ENCODE peak calls at places on chromosomes 5 and 9, in five cellular contexts. P, N, A, Q and G are unnamed samples.

GRCh38 chr5:73792687-73793320 is 166.8 kb downstream of the ARHGEF28 start:
- DNase-seq in P (no peak), A (peak), N (peak), Q (peak), G (peak)

GRCh38 chr5:143199843-143200242 is 203.6 kb downstream of the NR3C1 start:
- DNase-seq in N (no peak), A (no peak), Q (no peak), P (no peak), G (no peak)

GRCh38 chr5:1062761-1063568 is 48.9 kb downstream of the SLC12A7 start:
- DNase-seq in P (no peak), A (no peak), N (peak), Q (no peak), G (no peak)

GRCh38 chr9:113935677-113936380 is 59.7 kb downstream of the ZNF618 start:
- DNase-seq in Q (no peak), N (no peak), A (peak), P (no peak), G (no peak)

GRCh38 chr5:167207081-167207480 is 1084.4 kb upstream of the WWC1 start:
- DNase-seq in Q (no peak), P (no peak), N (no peak), A (no peak), G (no peak)

GRCh38 chr5:6745706-6746217 is 32.5 kb downstream of the TENT4A start:
- DNase-seq in A (no peak), Q (peak), P (peak), N (no peak), G (peak)

GRCh38 chr9:92592537-92592936 is 56.7 kb upstream of the ECM2 start:
- DNase-seq in N (no peak), Q (no peak), A (no peak), P (no peak), G (no peak)

GRCh38 chr5:154779105-154779504 is 23.9 kb downstream of the LARP1 start:
- DNase-seq in Q (no peak), A (no peak), N (no peak), P (peak), G (no peak)

GRCh38 chr5:23014251-23014650 is 161.1 kb upstream of the CDH12 start:
- DNase-seq in P (no peak), Q (no peak), A (no peak), N (no peak), G (no peak)

GRCh38 chr5:9439651-9440292 is 106.1 kb downstream of the SEMA5A start:
- DNase-seq in N (no peak), A (no peak), P (no peak), Q (no peak), G (no peak)

GRCh38 chr9:5536684-5537083 is 26.4 kb downstream of the PDCD1LG2 start:
- DNase-seq in Q (peak), N (no peak), A (no peak), P (no peak), G (no peak)

GRCh38 chr5:82159014-82159413 is 119.1 kb downstream of the RPS23 start:
- DNase-seq in Q (no peak), P (peak), N (no peak), A (no peak), G (no peak)

GRCh38 chr5:111143910-111144309 is 51.8 kb downstream of the WDR36 start:
- DNase-seq in Q (no peak), P (peak), A (peak), N (no peak), G (no peak)

GRCh38 chr5:82421119-82421518 is 143.0 kb upstream of the RPS23 start:
- DNase-seq in P (peak), Q (peak), A (no peak), N (no peak), G (no peak)

GRCh38 chr5:1511651-1512540 is 11.9 kb downstream of the LPCAT1 start:
- DNase-seq in Q (no peak), N (peak), A (no peak), P (no peak), G (peak)

GRCh38 chr9:124954255-124954654 is 13.4 kb upstream of the GOLGA1 start:
- DNase-seq in A (no peak), N (no peak), P (no peak), Q (no peak), G (no peak)

GRCh38 chr5:155529366-155529765 is 515.8 kb downstream of the KIF4B start:
- DNase-seq in P (no peak), A (no peak), N (no peak), Q (no peak), G (no peak)

GRCh38 chr9:37706290-37706689 is 47.3 kb upstream of the TRMT10B start:
- DNase-seq in Q (no peak), A (no peak), N (no peak), P (no peak), G (no peak)

GRCh38 chr9:116405321-116405720 is 251.7 kb downstream of the PAPPA start:
- DNase-seq in Q (no peak), N (no peak), P (no peak), A (no peak), G (no peak)

GRCh38 chr9:135963938-135964337 is 2.8 kb upstream of the UBAC1 start:
- DNase-seq in Q (no peak), P (no peak), A (no peak), N (no peak), G (no peak)

GRCh38 chr9:90331826-90332575 is 310.6 kb downstream of the DIRAS2 start:
- DNase-seq in N (no peak), Q (no peak), P (no peak), A (no peak), G (no peak)

GRCh38 chr5:131386124-131386523 is 122.3 kb downstream of the CDC42SE2 start:
- DNase-seq in A (no peak), P (no peak), N (no peak), Q (no peak), G (no peak)